ENCODE peak calls at places on chromosomes 7 and 10, in five cellular contexts. O is activated CD4-positive, alpha-beta T cell treated with anti-CD3 and anti-CD28 coated beads for 1 hour; H is GM03348; U is activated CD8-positive, alpha-beta memory T cell treated with anti-CD3 and anti-CD28 coated beads, Interleukin-2, amount 10 ng/mL, durations not matched to agents 7 days and 5 days; J is HT1080. M is an unnamed sample.

GRCh38 chr7:81845628-81846259 is 75.9 kb upstream of the HGF start:
- DNase-seq in O (no peak), H (peak), U (no peak), J (no peak), M (no peak)

GRCh38 chr7:50733552-50733951 is 49.1 kb downstream of the GRB10 start:
- DNase-seq in H (no peak), J (peak), U (no peak), O (no peak), M (no peak)

GRCh38 chr10:124700293-124701037 is 43.7 kb downstream of the FAM53B start:
- DNase-seq in J (no peak), H (no peak), U (no peak), O (no peak), M (no peak)

GRCh38 chr10:64234489-64234888 is 713.3 kb downstream of the REEP3 start:
- DNase-seq in J (no peak), O (no peak), H (no peak), U (no peak), M (no peak)

GRCh38 chr10:3942930-3943489 is 158.0 kb upstream of the KLF6 start:
- DNase-seq in U (no peak), O (no peak), J (no peak), H (no peak), M (no peak)

GRCh38 chr7:155489158-155489840 is 31.4 kb downstream of the EN2 start:
- DNase-seq in H (no peak), J (no peak), U (no peak), O (no peak), M (no peak)

GRCh38 chr10:13684813-13685511 is 98.2 kb downstream of the PRPF18 start:
- DNase-seq in H (peak), O (no peak), U (no peak), J (no peak), M (no peak)

GRCh38 chr7:113606325-113606724 is 312.5 kb downstream of the PPP1R3A start:
- DNase-seq in J (no peak), H (no peak), O (no peak), U (no peak), M (no peak)

GRCh38 chr7:17781491-17782215 is 158.6 kb downstream of the SNX13 start:
- DNase-seq in H (peak), J (peak), U (no peak), O (no peak), M (no peak)

GRCh38 chr10:28754930-28755718 is 77.8 kb downstream of the BAMBI start:
- DNase-seq in O (no peak), H (no peak), U (no peak), J (no peak), M (no peak)

GRCh38 chr7:91034459-91035368 is 229.5 kb upstream of the FZD1 start:
- DNase-seq in O (no peak), J (peak), H (peak), U (no peak), M (peak)

GRCh38 chr7:134905375-134905774 is 80.9 kb upstream of the AGBL3 start:
- DNase-seq in H (peak), U (no peak), O (no peak), J (peak), M (peak)

GRCh38 chr10:126170367-126170766 is 217.9 kb downstream of the ADAM12 start:
- DNase-seq in J (no peak), H (peak), O (no peak), U (no peak), M (no peak)

GRCh38 chr7:132402751-132403245 is 173.5 kb downstream of the PLXNA4 start:
- DNase-seq in U (no peak), H (peak), O (no peak), J (no peak), M (no peak)

GRCh38 chr7:132687981-132688383 is 111.7 kb upstream of the PLXNA4 start:
- DNase-seq in O (no peak), H (no peak), J (no peak), U (no peak), M (no peak)

GRCh38 chr10:102675887-102676616 is 31.8 kb downstream of the TRIM8 start:
- DNase-seq in U (no peak), O (no peak), J (peak), H (peak), M (no peak)

GRCh38 chr10:97539523-97540200 is 32.9 kb upstream of the ANKRD2 start:
- DNase-seq in O (no peak), J (no peak), U (no peak), H (peak), M (no peak)

GRCh38 chr10:45443101-45444009 is 69.3 kb downstream of the ALOX5 start:
- DNase-seq in U (no peak), O (no peak), J (no peak), H (no peak), M (no peak)

GRCh38 chr10:93596539-93596938 is 4.5 kb downstream of the RBP4 start:
- DNase-seq in H (no peak), U (no peak), O (no peak), J (no peak), M (no peak)

GRCh38 chr7:38112075-38112474 is 66.0 kb upstream of the STARD3NL start:
- DNase-seq in J (no peak), H (no peak), O (no peak), U (no peak), M (no peak)

GRCh38 chr10:67883710-67884312 is 645 bp upstream of the SIRT1 start:
- DNase-seq in U (no peak), O (no peak), H (peak), J (no peak), M (no peak)

GRCh38 chr7:55109384-55110167 is 90.8 kb downstream of the EGFR start:
- DNase-seq in H (no peak), J (peak), U (no peak), O (no peak), M (no peak)

GRCh38 chr7:140214075-140214684 is 37.4 kb upstream of the KDM7A start:
- DNase-seq in U (peak), O (no peak), H (peak), J (peak), M (no peak)

GRCh38 chr7:73770002-73770859 is at the start of gene CLDN3:
- DNase-seq in H (no peak), J (no peak), U (no peak), O (no peak), M (no peak)

GRCh38 chr7:74612015-74612829 is 45.3 kb upstream of the GTF2I start:
- DNase-seq in J (peak), U (no peak), O (no peak), H (peak), M (no peak)

GRCh38 chr10:131641231-131641630 is 259.6 kb upstream of the PPP2R2D start:
- DNase-seq in O (no peak), H (no peak), U (peak), J (no peak), M (no peak)

GRCh38 chr7:958221-959200 is 4.0 kb upstream of the ADAP1 start:
- DNase-seq in J (no peak), O (no peak), U (no peak), H (no peak), M (no peak)

GRCh38 chr10:12960431-12960898 is 41.0 kb downstream of the CCDC3 start:
- DNase-seq in U (peak), O (no peak), H (no peak), J (no peak), M (no peak)

GRCh38 chr10:52636874-52637273 is 135.7 kb downstream of the MBL2 start:
- DNase-seq in U (no peak), O (no peak), H (no peak), J (no peak), M (no peak)

GRCh38 chr10:43420369-43421200 is 11.6 kb upstream of the HNRNPF start:
- DNase-seq in U (peak), O (peak), H (peak), J (peak), M (peak)

GRCh38 chr10:77351386-77351785 is 286.2 kb downstream of the KCNMA1 start:
- DNase-seq in O (no peak), U (no peak), H (peak), J (peak), M (no peak)

GRCh38 chr7:2002561-2003450 is 229.9 kb downstream of the MAD1L1 start:
- DNase-seq in U (no peak), J (no peak), H (no peak), O (no peak), M (peak)

GRCh38 chr7:100122568-100122967 is 3.1 kb downstream of the CNPY4 start:
- DNase-seq in U (no peak), H (no peak), O (no peak), J (no peak), M (no peak)

GRCh38 chr7:119320316-119320715 is 952.7 kb upstream of the KCND2 start:
- DNase-seq in O (no peak), U (no peak), J (peak), H (no peak), M (no peak)

GRCh38 chr7:56121440-56121839 is 5.2 kb upstream of the NUPR2 start:
- DNase-seq in U (no peak), H (no peak), J (peak), O (no peak), M (no peak)

GRCh38 chr10:69375307-69376151 is 41.2 kb downstream of the TACR2 start:
- DNase-seq in H (peak), J (no peak), O (no peak), U (no peak), M (no peak)

GRCh38 chr7:131538071-131538790 is 18.2 kb downstream of the PODXL start:
- DNase-seq in J (peak), U (no peak), O (no peak), H (peak), M (no peak)

GRCh38 chr7:82288769-82289535 is 154.6 kb downstream of the CACNA2D1 start:
- DNase-seq in H (no peak), O (no peak), U (no peak), J (no peak), M (no peak)

GRCh38 chr7:1663857-1664651 is 6.0 kb upstream of the ELFN1 start:
- DNase-seq in U (no peak), O (no peak), J (no peak), H (no peak), M (peak)

M was measured in Right ventricle myocardium inferior.